ENCODE peak calls at places on chromosome 1, in ten cellular contexts. M, R, B, S, T, D, C, Q, E and N are unnamed samples.

GRCh38 chr1:236608930-236609726 is 4.8 kb upstream of the HEATR1 start:
- DNase-seq in M (no peak), R (no peak), B (no peak), S (no peak), T (peak; percentile 13), D (peak; percentile 77), C (peak; percentile 58), Q (no peak), E (peak; percentile 35), N (peak; percentile 51)

GRCh38 chr1:30345525-30346145 is 377.8 kb downstream of the MATN1 start:
- DNase-seq in M (no peak), R (no peak), B (no peak), S (no peak), T (peak; percentile 64), D (no peak), C (no peak), Q (no peak), E (no peak), N (no peak)

GRCh38 chr1:21273743-21274142 is 16.5 kb downstream of the ECE1 start:
- DNase-seq in M (no peak), R (no peak), B (no peak), S (no peak), T (no peak), D (no peak), C (no peak), Q (no peak), E (no peak), N (no peak)

GRCh38 chr1:18322353-18323032 is 158.2 kb upstream of the KLHDC7A start:
- DNase-seq in M (no peak), R (no peak), B (no peak), S (no peak), T (no peak), D (peak; percentile 61), C (no peak), Q (no peak), E (no peak), N (peak; percentile 5)

GRCh38 chr1:3463013-3463385 is 8.5 kb downstream of the ARHGEF16 start:
- DNase-seq in M (no peak), R (no peak), B (no peak), S (no peak), T (no peak), D (no peak), C (no peak), Q (no peak), E (no peak), N (no peak)

GRCh38 chr1:247914941-247915662 is 5.0 kb upstream of the OR2T8 start:
- DNase-seq in M (no peak), R (no peak), B (no peak), S (no peak), T (no peak), D (no peak), C (no peak), Q (no peak), E (no peak), N (no peak)

GRCh38 chr1:66403031-66403731 is 130.8 kb upstream of the SGIP1 start:
- DNase-seq in M (no peak), R (no peak), B (no peak), S (no peak), T (no peak), D (no peak), C (no peak), Q (no peak), E (no peak), N (no peak)

GRCh38 chr1:189623336-189623735 is 854.3 kb downstream of the BRINP3 start:
- DNase-seq in M (no peak), R (no peak), B (no peak), S (no peak), T (no peak), D (no peak), C (no peak), Q (no peak), E (no peak), N (no peak)

GRCh38 chr1:14757260-14757625 is 158.8 kb downstream of the KAZN start:
- DNase-seq in M (no peak), R (no peak), B (no peak), S (no peak), T (no peak), D (no peak), C (no peak), Q (no peak), E (no peak), N (no peak)

GRCh38 chr1:225744745-225745144 is 32.9 kb upstream of the SRP9 start:
- DNase-seq in M (no peak), R (no peak), B (no peak), S (no peak), T (no peak), D (no peak), C (no peak), Q (no peak), E (no peak), N (no peak)

GRCh38 chr1:194295690-194296089 is 1109.3 kb upstream of the B3GALT2 start:
- DNase-seq in M (no peak), R (no peak), B (no peak), S (no peak), T (no peak), D (peak; percentile 36), C (no peak), Q (no peak), E (peak; percentile 44), N (no peak)